ENCODE peak calls at places on chromosomes 11 and 22, in nine cellular contexts. E, F, U, T, O, Y, P, D and I are unnamed samples. For H3K27me3, the result is how much of the 10 kb centered on the place peaks cover.

GRCh38 chr11:44861829-44862545 is 88.7 kb downstream of the TP53I11 start:
- DNase-seq in O (peak), F (peak), E (peak), D (peak), P (peak), Y (peak), T (peak), U (peak), I (peak)

GRCh38 chr11:75778962-75779361 is 10.4 kb downstream of the DGAT2 start:
- DNase-seq in D (no peak), O (no peak), P (no peak), T (no peak), E (no peak), F (no peak), U (no peak), Y (no peak), I (no peak)

GRCh38 chr22:38214248-38215056 is 12.7 kb downstream of the MAFF start:
- DNase-seq in O (peak), U (peak), Y (no peak), T (peak), F (peak), D (peak), P (peak), E (peak), I (peak)

GRCh38 chr11:102776454-102776853 is 4.0 kb downstream of the MMP10 start:
- DNase-seq in F (no peak), Y (no peak), O (no peak), E (no peak), U (no peak), D (no peak), P (no peak), T (no peak), I (no peak)

GRCh38 chr11:27718853-27719574 is 18.8 kb upstream of the BDNF start:
- DNase-seq in D (peak), U (peak), Y (peak), T (no peak), P (peak), F (peak), O (no peak), E (no peak), I (peak)

GRCh38 chr11:132278801-132279574 is 908.6 kb downstream of the NTM start:
- DNase-seq in P (no peak), T (no peak), Y (peak), F (peak), O (no peak), E (no peak), U (no peak), D (no peak), I (peak)

GRCh38 chr22:19974935-19975706 is 33.5 kb upstream of the TXNRD2 start:
- DNase-seq in U (no peak), E (no peak), O (no peak), Y (peak), F (peak), D (no peak), T (no peak), P (no peak), I (no peak)

GRCh38 chr11:129895126-129896041 is at the start of gene NFRKB:
- DNase-seq in E (peak), Y (peak), T (peak), F (peak), P (peak), D (peak), U (peak), O (peak), I (peak)

GRCh38 chr11:26283852-26284421 is 48.0 kb upstream of the ANO3 start:
- DNase-seq in P (no peak), O (no peak), U (peak), F (no peak), E (no peak), D (no peak), T (no peak), Y (no peak), I (no peak)

GRCh38 chr11:109739374-109739773 is 317.4 kb downstream of the C11orf87 start:
- DNase-seq in U (no peak), O (no peak), F (no peak), E (no peak), T (no peak), D (no peak), P (no peak), Y (no peak), I (no peak)

GRCh38 chr11:94767701-94768601 is at the start of gene AMOTL1:
- DNase-seq in T (peak), F (peak), D (peak), P (peak), O (peak), E (peak), U (peak), Y (peak), I (peak)

GRCh38 chr11:65607614-65608426 is 6.2 kb downstream of the MAP3K11 start:
- DNase-seq in E (no peak), P (no peak), U (no peak), Y (no peak), F (no peak), D (peak), O (no peak), T (no peak), I (no peak)

GRCh38 chr11:13332124-13332523 is 54.5 kb downstream of the BMAL1 start:
- DNase-seq in O (no peak), E (no peak), D (no peak), U (no peak), Y (no peak), T (no peak), F (no peak), P (no peak), I (no peak)

GRCh38 chr22:30869996-30870395 is 98.6 kb downstream of the MORC2 start:
- DNase-seq in P (peak), U (no peak), O (no peak), Y (no peak), E (peak), T (no peak), F (no peak), D (no peak), I (no peak)

GRCh38 chr11:110097459-110098012 is 4.3 kb downstream of the ZC3H12C start:
- DNase-seq in P (no peak), Y (no peak), T (no peak), F (no peak), U (no peak), D (no peak), E (no peak), O (no peak), I (no peak)

GRCh38 chr22:43835166-43835565 is 23.1 kb upstream of the EFCAB6 start:
- DNase-seq in O (no peak), T (no peak), F (no peak), P (no peak), Y (no peak), E (no peak), D (no peak), U (no peak), I (no peak)

GRCh38 chr11:20337526-20338154 is 25.9 kb upstream of the HTATIP2 start:
- DNase-seq in E (no peak), D (no peak), U (peak), T (no peak), P (no peak), Y (peak), O (no peak), F (peak), I (no peak)

GRCh38 chr11:65915821-65916251 is 3.0 kb downstream of the C11orf68 start:
- DNase-seq in E (peak), P (peak), T (peak), U (no peak), O (peak), Y (no peak), F (peak), D (peak), I (peak)

GRCh38 chr11:58508005-58508404 is at the start of gene OR5B21:
- DNase-seq in O (no peak), E (no peak), P (no peak), T (no peak), U (no peak), Y (no peak), F (no peak), D (no peak), I (no peak)

GRCh38 chr11:58508814-58509213 is 909 bp upstream of the OR5B21 start:
- DNase-seq in F (no peak), T (no peak), U (no peak), P (no peak), D (no peak), E (no peak), O (no peak), Y (no peak), I (no peak)

GRCh38 chr11:58509730-58510129 is 1.8 kb upstream of the OR5B21 start:
- DNase-seq in U (peak), T (no peak), D (no peak), Y (no peak), O (no peak), P (no peak), F (no peak), E (no peak), I (no peak)

DNA sequence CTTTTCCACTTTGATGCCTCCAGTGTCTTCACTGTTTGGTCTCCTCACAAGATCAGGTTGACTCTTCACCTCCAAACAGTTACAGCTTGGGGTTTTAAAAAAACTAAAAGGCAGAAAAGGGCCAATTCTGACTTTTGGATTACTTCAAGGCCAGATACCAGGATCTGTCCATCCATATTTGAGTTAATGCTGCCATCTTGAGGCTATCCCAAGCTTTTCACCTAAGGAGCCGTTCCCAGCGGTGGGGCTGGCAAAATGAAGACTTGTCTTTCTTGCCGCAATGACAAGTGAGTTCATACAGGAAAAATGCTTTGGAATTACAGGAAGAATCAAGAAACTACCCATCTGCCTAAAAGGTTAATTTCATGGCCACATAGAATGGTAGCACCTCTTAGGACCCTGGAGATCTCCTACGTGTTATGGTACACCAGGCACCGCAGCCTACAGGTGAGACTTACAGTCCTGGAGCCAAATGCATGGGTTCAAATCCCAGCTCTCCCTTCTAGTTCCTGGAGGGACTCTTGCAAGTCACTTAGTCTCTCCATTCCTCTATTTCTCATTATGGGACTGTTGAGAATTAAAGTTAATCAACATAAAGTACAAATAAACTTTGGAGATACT is 6.0 kb upstream of the OR5B21 start:
- DNase-seq in T (no peak), D (no peak), E (no peak), Y (peak), U (peak), P (no peak), F (peak), O (peak), I (peak)
- TF ChIP-seq CTCF in T (peak), D (peak), E (peak), Y (peak), U (peak), P (peak), F (peak), O (peak), I (peak)

GRCh38 chr11:114297806-114298700 is 1.9 kb downstream of the NNMT start:
- DNase-seq in P (no peak), F (no peak), U (no peak), Y (no peak), D (no peak), E (no peak), O (no peak), T (no peak), I (no peak)
- H3K4me3 ChIP-seq in P (peak), F (peak), U (no peak), Y (no peak), D (peak), E (peak), O (no peak), T (peak), I (no peak)

DNA sequence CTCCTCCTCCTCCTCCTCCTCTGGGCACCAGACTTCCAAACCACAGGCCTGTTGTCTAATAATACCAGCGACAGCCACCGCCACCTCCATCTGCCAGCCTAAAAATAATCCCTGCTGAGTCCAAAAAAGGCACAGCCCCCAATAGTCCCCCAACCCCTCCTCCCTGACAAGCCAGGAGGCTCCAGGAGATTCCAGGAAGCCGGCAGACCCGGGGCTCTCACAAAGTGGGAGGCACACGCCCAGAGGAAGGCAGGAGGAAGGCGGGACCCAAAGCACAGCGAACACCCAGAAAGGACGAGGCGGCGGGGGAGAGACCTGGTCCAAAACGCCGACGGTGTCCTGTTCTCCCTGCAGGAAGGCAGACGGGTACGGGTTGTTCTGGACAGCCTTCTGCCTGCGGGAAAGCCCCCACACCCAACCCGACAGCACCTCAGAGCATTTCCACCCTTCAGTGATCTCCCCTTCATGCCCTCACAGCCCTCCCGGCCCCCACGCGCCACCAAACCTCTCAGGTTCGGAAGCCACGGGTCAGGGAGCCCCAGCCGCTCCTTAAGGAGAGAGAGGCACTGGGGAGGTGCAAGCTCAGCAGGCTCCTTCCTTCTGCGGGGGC is 5.8 kb downstream of the IGSF9B start:
- DNase-seq in P (peak), E (no peak), U (peak), D (peak), T (no peak), F (no peak), Y (peak), O (no peak), I (peak)
- H3K27me3 ChIP-seq in P (under half), E (under half), U (under half), D (under half), T (under half), F (under half), Y (under half), O (under half), I (under half)

GRCh38 chr11:68315581-68315920 is 3.2 kb downstream of the LRP5 start:
- DNase-seq in O (no peak), D (no peak), U (no peak), P (no peak), F (no peak), T (no peak), E (no peak), Y (no peak), I (peak)

GRCh38 chr11:68314203-68314885 is 2.0 kb downstream of the LRP5 start:
- DNase-seq in U (peak), O (no peak), D (no peak), T (no peak), P (no peak), Y (no peak), E (no peak), F (peak), I (no peak)

GRCh38 chr11:68312780-68313573 is 586 bp downstream of the LRP5 start:
- DNase-seq in D (no peak), O (peak), F (no peak), U (peak), T (no peak), Y (no peak), P (no peak), E (no peak), I (peak)

GRCh38 chr11:68313574-68314202 is 1.3 kb downstream of the LRP5 start:
- DNase-seq in U (peak), D (no peak), O (no peak), E (no peak), Y (no peak), F (peak), P (no peak), T (no peak), I (no peak)

GRCh38 chr11:68314886-68315580 is 2.6 kb downstream of the LRP5 start:
- DNase-seq in D (no peak), F (peak), O (peak), U (peak), Y (no peak), T (no peak), E (no peak), P (no peak), I (peak)
- TF ChIP-seq CTCF in D (no peak), F (no peak), O (no peak), U (no peak), Y (no peak), T (no peak), E (no peak), P (no peak), I (no peak)

GRCh38 chr11:80054582-80055165 is 613.8 kb upstream of the TENM4 start:
- DNase-seq in F (no peak), E (no peak), T (no peak), O (no peak), Y (no peak), D (no peak), U (no peak), P (no peak), I (no peak)
- H3K4me3 ChIP-seq in F (no peak), E (no peak), T (no peak), O (no peak), Y (no peak), D (no peak), U (no peak), P (no peak), I (no peak)

DNA sequence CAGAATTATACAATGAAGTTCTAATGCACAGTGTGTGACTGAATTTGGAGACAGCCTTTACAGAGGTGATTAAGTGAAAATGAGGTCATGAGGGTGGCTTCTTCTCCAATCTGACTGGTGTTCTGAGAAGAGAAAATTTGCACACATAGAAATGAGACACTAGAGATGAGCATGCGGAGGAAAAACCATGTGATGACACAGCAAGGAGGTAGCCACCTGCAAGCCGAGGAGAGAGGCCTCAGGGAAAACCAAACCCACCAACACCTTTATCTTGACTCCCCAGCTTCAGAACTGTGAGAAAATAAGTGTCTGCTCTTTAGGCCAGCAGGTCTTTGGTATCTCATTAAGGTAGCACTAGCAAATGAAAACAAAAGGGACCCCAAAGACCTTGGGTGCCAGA is 93.2 kb downstream of the GGTLC2 start:
- DNase-seq in Y (no peak), D (no peak), E (no peak), O (no peak), P (no peak), U (no peak), F (no peak), T (no peak), I (no peak)
- H3K27me3 ChIP-seq in Y (under half), D (under half), E (under half), O (under half), P (half or more), U (under half), F (under half), T (under half), I (under half)

GRCh38 chr11:34565417-34566208 is 52.0 kb upstream of the ELF5 start:
- DNase-seq in D (no peak), E (no peak), F (peak), U (no peak), Y (peak), T (no peak), P (no peak), O (no peak), I (no peak)
- TF ChIP-seq CTCF in D (no peak), E (no peak), F (peak), U (peak), Y (peak), T (no peak), P (no peak), O (peak), I (no peak)